ENCODE peak calls at places on chromosomes 5 and 9, in six cellular contexts. One of them, this sample, is unnamed.

GRCh38 chr9:126436545-126437269 is 110.1 kb downstream of the MVB12B start:
- DNase-seq in iris pigment epithelial cell: no peak
- DNase-seq in activated T-cell treated with anti-CD3 and anti-CD28 coated beads, Interleukin-2, amount 50 U/mL, for 72 hours: no peak
- DNase-seq in GM23248: peak
- DNase-seq in kidney glomerular epithelial cell: no peak
- DNase-seq in ACHN: no peak
- DNase-seq in this sample: no peak

GRCh38 chr5:74406844-74407243 is 233.7 kb downstream of the ENC1 start:
- DNase-seq in kidney glomerular epithelial cell: no peak
- DNase-seq in ACHN: no peak
- DNase-seq in activated T-cell treated with anti-CD3 and anti-CD28 coated beads, Interleukin-2, amount 50 U/mL, for 72 hours: no peak
- DNase-seq in GM23248: no peak
- DNase-seq in iris pigment epithelial cell: no peak
- DNase-seq in this sample: no peak

GRCh38 chr9:14433293-14433818 is 119.4 kb upstream of the NFIB start:
- DNase-seq in ACHN: no peak
- DNase-seq in GM23248: no peak
- DNase-seq in iris pigment epithelial cell: no peak
- DNase-seq in activated T-cell treated with anti-CD3 and anti-CD28 coated beads, Interleukin-2, amount 50 U/mL, for 72 hours: no peak
- DNase-seq in kidney glomerular epithelial cell: peak
- DNase-seq in this sample: no peak

GRCh38 chr5:117999939-118000549 is 988.3 kb downstream of the DTWD2 start:
- DNase-seq in kidney glomerular epithelial cell: no peak
- DNase-seq in ACHN: no peak
- DNase-seq in activated T-cell treated with anti-CD3 and anti-CD28 coated beads, Interleukin-2, amount 50 U/mL, for 72 hours: no peak
- DNase-seq in GM23248: no peak
- DNase-seq in iris pigment epithelial cell: no peak
- DNase-seq in this sample: no peak

GRCh38 chr5:181190711-181191525 is 14.1 kb downstream of the TRIM7 start:
- DNase-seq in kidney glomerular epithelial cell: no peak
- DNase-seq in GM23248: peak
- DNase-seq in iris pigment epithelial cell: peak
- DNase-seq in activated T-cell treated with anti-CD3 and anti-CD28 coated beads, Interleukin-2, amount 50 U/mL, for 72 hours: peak
- DNase-seq in ACHN: peak
- DNase-seq in this sample: no peak

GRCh38 chr5:429453-430188 is 13.4 kb upstream of the EXOC3 start:
- DNase-seq in activated T-cell treated with anti-CD3 and anti-CD28 coated beads, Interleukin-2, amount 50 U/mL, for 72 hours: no peak
- DNase-seq in kidney glomerular epithelial cell: no peak
- DNase-seq in ACHN: no peak
- DNase-seq in iris pigment epithelial cell: no peak
- DNase-seq in GM23248: peak
- DNase-seq in this sample: peak

GRCh38 chr9:21357479-21358290 is 7.0 kb upstream of the IFNA6 start:
- DNase-seq in activated T-cell treated with anti-CD3 and anti-CD28 coated beads, Interleukin-2, amount 50 U/mL, for 72 hours: peak
- DNase-seq in kidney glomerular epithelial cell: no peak
- DNase-seq in iris pigment epithelial cell: no peak
- DNase-seq in ACHN: no peak
- DNase-seq in GM23248: peak
- DNase-seq in this sample: no peak

GRCh38 chr5:16805478-16805877 is 130.6 kb downstream of the MYO10 start:
- DNase-seq in iris pigment epithelial cell: peak
- DNase-seq in activated T-cell treated with anti-CD3 and anti-CD28 coated beads, Interleukin-2, amount 50 U/mL, for 72 hours: no peak
- DNase-seq in kidney glomerular epithelial cell: no peak
- DNase-seq in ACHN: no peak
- DNase-seq in GM23248: peak
- DNase-seq in this sample: no peak

GRCh38 chr5:157971466-157972324 is 112.8 kb upstream of the CLINT1 start:
- DNase-seq in ACHN: no peak
- DNase-seq in activated T-cell treated with anti-CD3 and anti-CD28 coated beads, Interleukin-2, amount 50 U/mL, for 72 hours: no peak
- DNase-seq in GM23248: peak
- DNase-seq in iris pigment epithelial cell: no peak
- DNase-seq in kidney glomerular epithelial cell: no peak
- DNase-seq in this sample: no peak

GRCh38 chr9:128540630-128541355 is 11.6 kb upstream of the SPTAN1 start:
- DNase-seq in kidney glomerular epithelial cell: no peak
- DNase-seq in GM23248: no peak
- DNase-seq in activated T-cell treated with anti-CD3 and anti-CD28 coated beads, Interleukin-2, amount 50 U/mL, for 72 hours: no peak
- DNase-seq in iris pigment epithelial cell: peak
- DNase-seq in ACHN: no peak
- DNase-seq in this sample: no peak

GRCh38 chr5:19179561-19179960 is 808.4 kb downstream of the CDH18 start:
- DNase-seq in kidney glomerular epithelial cell: no peak
- DNase-seq in ACHN: no peak
- DNase-seq in activated T-cell treated with anti-CD3 and anti-CD28 coated beads, Interleukin-2, amount 50 U/mL, for 72 hours: no peak
- DNase-seq in iris pigment epithelial cell: no peak
- DNase-seq in GM23248: no peak
- DNase-seq in this sample: no peak